ENCODE peak calls at places on chromosomes 3 and 15, in six cellular contexts. S, T, X, W, H and Z are unnamed samples.

GRCh38 chr3:114179575-114179974 is 723 bp upstream of the DRD3 start:
- DNase-seq in W (peak; percentile 15), X (peak; percentile 17), S (peak; percentile 35), T (no peak), H (no peak), Z (no peak)

GRCh38 chr3:188233320-188233719 is 79.4 kb downstream of the LPP start:
- DNase-seq in T (no peak), H (no peak), S (no peak), W (no peak), X (no peak), Z (no peak)

GRCh38 chr3:177525987-177526712 is 328.9 kb upstream of the TBL1XR1 start:
- DNase-seq in W (no peak), X (no peak), S (no peak), H (no peak), T (no peak), Z (no peak)

GRCh38 chr3:110593749-110594148 is 477.9 kb upstream of the NECTIN3 start:
- DNase-seq in T (no peak), W (no peak), S (no peak), H (no peak), X (no peak), Z (no peak)

GRCh38 chr15:90000175-90000923 is 775 bp upstream of the ZNF710 start:
- DNase-seq in T (peak; percentile 78), X (no peak), S (peak; percentile 16), W (no peak), H (peak; percentile 32), Z (peak; percentile 41)

GRCh38 chr3:38966956-38967795 is 84.6 kb downstream of the SCN11A start:
- DNase-seq in X (no peak), H (no peak), W (peak; percentile 73), T (no peak), S (no peak), Z (no peak)

GRCh38 chr15:60854858-60855568 is 374.1 kb downstream of the RORA start:
- DNase-seq in W (no peak), S (no peak), T (no peak), H (no peak), X (peak; percentile 19), Z (no peak)

GRCh38 chr3:175940881-175941280 is 1081.7 kb downstream of the NAALADL2 start:
- DNase-seq in W (no peak), X (peak; percentile 71), T (peak; percentile 15), H (no peak), S (peak; percentile 10), Z (no peak)

GRCh38 chr3:31124368-31124767 is 229.9 kb upstream of the GADL1 start:
- DNase-seq in H (no peak), T (no peak), W (no peak), S (no peak), X (no peak), Z (no peak)

GRCh38 chr3:188187055-188187454 is 33.1 kb downstream of the LPP start:
- DNase-seq in W (no peak), H (no peak), T (no peak), S (peak; percentile 37), X (no peak), Z (no peak)

GRCh38 chr3:50267280-50267913 is 1.6 kb upstream of the SEMA3B start:
- DNase-seq in H (no peak), X (peak; percentile 63), T (no peak), S (no peak), W (no peak), Z (no peak)

GRCh38 chr15:37117030-37117429 is 16.7 kb upstream of the MEIS2 start:
- DNase-seq in H (no peak), S (no peak), X (no peak), W (no peak), T (no peak), Z (no peak)

GRCh38 chr3:16249336-16249735 is 15.4 kb downstream of the DPH3 start:
- DNase-seq in H (no peak), S (peak; percentile 48), W (no peak), X (peak; percentile 64), T (no peak), Z (peak; percentile 29)

GRCh38 chr3:124778061-124778460 is 47.8 kb downstream of the UMPS start:
- DNase-seq in T (no peak), S (no peak), H (no peak), W (no peak), X (no peak), Z (no peak)

GRCh38 chr3:134080761-134081160 is 51.0 kb upstream of the SLCO2A1 start:
- DNase-seq in T (no peak), S (no peak), W (no peak), H (no peak), X (no peak), Z (no peak)

GRCh38 chr3:114624676-114625181 is 330.9 kb downstream of the TIGIT start:
- DNase-seq in X (no peak), W (peak; percentile 92), S (no peak), H (no peak), T (no peak), Z (peak; percentile 6)

GRCh38 chr3:89740881-89741177 is 633.4 kb downstream of the EPHA3 start:
- DNase-seq in W (no peak), H (no peak), T (no peak), X (no peak), S (no peak), Z (no peak)

GRCh38 chr3:9347086-9347485 is 15.8 kb upstream of the THUMPD3 start:
- DNase-seq in X (no peak), W (no peak), S (no peak), H (no peak), T (no peak), Z (no peak)

GRCh38 chr3:173599673-173600072 is 202.1 kb downstream of the NLGN1 start:
- DNase-seq in H (no peak), S (no peak), W (no peak), T (no peak), X (no peak), Z (no peak)

GRCh38 chr15:28915041-28915810 is 29.5 kb downstream of the APBA2 start:
- DNase-seq in T (no peak), W (no peak), X (no peak), S (no peak), H (no peak), Z (no peak)

GRCh38 chr3:38519651-38520050 is 23.5 kb downstream of the EXOG start:
- DNase-seq in S (no peak), T (no peak), X (no peak), H (no peak), W (no peak), Z (no peak)

GRCh38 chr3:23319913-23320312 is 116.8 kb downstream of the UBE2E2 start:
- DNase-seq in T (no peak), S (no peak), X (no peak), W (no peak), H (no peak), Z (no peak)

GRCh38 chr3:174089592-174089991 is 692.0 kb downstream of the NLGN1 start:
- DNase-seq in W (no peak), T (no peak), H (no peak), X (no peak), S (no peak), Z (no peak)

GRCh38 chr15:68614621-68615035 is 35.8 kb downstream of the CORO2B start:
- DNase-seq in H (no peak), S (no peak), W (no peak), X (peak; percentile 93), T (no peak), Z (peak; percentile 69)

GRCh38 chr3:139928708-139929505 is 6.1 kb upstream of the CLSTN2 start:
- DNase-seq in S (no peak), H (no peak), T (no peak), X (no peak), W (no peak), Z (no peak)
- TF ChIP-seq CTCF in S (no peak), H (no peak), T (no peak), X (no peak), W (no peak), Z (no peak)

GRCh38 chr15:43211336-43211735 is 9.5 kb downstream of the EPB42 start:
- DNase-seq in X (no peak), H (no peak), W (no peak), T (no peak), S (no peak), Z (no peak)

GRCh38 chr15:43210807-43211206 is 10.0 kb downstream of the EPB42 start:
- DNase-seq in X (no peak), T (no peak), S (no peak), H (no peak), W (no peak), Z (no peak)

GRCh38 chr15:43210172-43210745 is 10.6 kb downstream of the EPB42 start:
- DNase-seq in T (no peak), H (no peak), W (no peak), X (no peak), S (no peak), Z (no peak)

GRCh38 chr15:43208052-43209002 is 12.5 kb downstream of the EPB42 start:
- DNase-seq in H (no peak), S (no peak), T (no peak), X (no peak), W (no peak), Z (no peak)

DNA sequence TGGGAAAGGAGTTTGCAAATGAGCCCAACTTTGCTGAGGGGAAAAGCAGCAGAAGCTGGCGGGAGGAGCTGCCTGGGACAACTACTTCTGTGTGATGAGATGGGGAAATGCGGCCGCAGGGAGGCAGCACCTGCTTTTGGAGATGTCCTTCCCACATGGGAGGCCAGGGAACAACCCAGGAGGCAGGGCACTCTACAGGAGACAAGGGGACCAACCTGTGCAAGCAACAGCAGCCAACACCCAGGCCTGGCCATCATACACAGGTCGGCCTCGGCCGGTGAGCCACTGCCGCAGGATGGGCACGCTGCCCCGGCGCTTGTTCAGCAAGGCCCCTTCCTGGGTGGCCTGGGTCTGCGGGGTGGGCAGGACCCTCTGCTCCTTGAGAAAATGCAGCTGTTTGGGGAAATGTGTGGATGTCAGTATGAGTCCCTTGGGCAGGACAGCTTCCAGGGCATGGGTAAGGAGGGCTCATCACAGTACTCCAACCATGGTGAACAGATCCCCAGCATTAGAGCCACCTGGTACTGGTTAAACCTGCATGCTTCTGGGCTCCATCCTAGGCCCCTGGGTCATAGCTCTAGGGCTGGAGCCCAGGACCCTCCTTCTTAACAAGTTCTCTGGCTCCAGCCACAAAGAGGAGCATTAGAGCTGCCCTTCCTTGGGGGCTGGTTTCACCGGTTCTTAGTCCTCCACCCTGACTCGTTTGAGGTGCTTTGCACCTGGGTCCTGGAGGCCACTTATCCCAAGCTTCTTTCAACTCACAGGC is 11.6 kb downstream of the EPB42 start:
- DNase-seq in S (no peak), X (no peak), T (no peak), H (no peak), W (no peak), Z (no peak)
- TF ChIP-seq CTCF in S (no peak), X (peak; percentile 26), T (no peak), H (peak; percentile 44), W (no peak), Z (no peak)

GRCh38 chr3:195271116-195271858 is at the start of gene XXYLT1:
- DNase-seq in W (peak; percentile 57), T (peak; percentile 94), S (peak; percentile 93), H (peak; percentile 87), X (peak; percentile 78), Z (peak; percentile 91)
- TF ChIP-seq CTCF in W (peak; percentile 78), T (peak; percentile 91), S (peak; percentile 99), H (peak; percentile 99), X (peak; percentile 63), Z (peak; percentile 99)

DNA sequence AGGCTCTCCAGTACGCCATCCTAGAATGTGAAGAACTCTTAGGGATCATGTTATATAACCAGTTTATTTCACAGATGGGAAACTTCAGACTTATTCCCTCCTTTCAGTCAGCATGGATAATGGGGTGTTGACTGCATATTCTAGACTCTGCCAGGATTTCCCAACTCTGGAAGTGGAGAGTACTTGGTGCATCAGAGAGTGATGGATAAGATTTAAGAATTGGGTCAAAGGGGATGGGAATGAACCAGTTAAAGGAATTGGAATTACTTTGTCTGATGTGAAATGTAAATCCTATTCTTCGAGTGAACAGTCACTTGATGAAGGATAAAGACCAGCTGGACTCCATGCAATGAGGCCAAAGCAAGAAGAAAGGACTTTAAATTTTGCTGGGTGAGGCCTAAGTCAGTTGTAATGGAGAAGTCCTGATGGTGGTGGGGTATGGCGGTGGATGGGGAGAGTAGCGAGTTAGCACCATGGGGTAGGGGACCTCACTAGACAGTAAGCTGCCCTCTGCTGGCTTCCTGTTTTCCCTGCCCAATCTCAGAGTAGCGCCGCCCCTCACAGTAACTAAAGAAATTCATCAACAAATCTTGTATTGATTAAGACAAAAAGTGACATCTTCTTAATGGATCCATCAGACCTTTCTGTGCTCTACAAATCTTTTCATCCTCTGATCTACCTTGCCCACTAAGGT is 7.3 kb upstream of the CACNA1D start:
- DNase-seq in X (no peak), T (no peak), S (peak; percentile 6), W (no peak), H (no peak), Z (no peak)
- TF ChIP-seq CTCF in X (peak; percentile 21), T (no peak), S (peak; percentile 46), W (no peak), H (no peak), Z (no peak)